ENCODE peak calls at places on chromosome 14, in five cellular contexts. One of them, this sample, is unnamed.
A peak's percentile ranks its signal among the peaks of the same experiment; 100 is the strongest.

GRCh38 chr14:21476526-21476924 is 234 bp downstream of the RAB2B start:
- DNase-seq in RPMI8226: no peak
- DNase-seq in H7: peak; percentile 91
- DNase-seq in activated T-cell treated with anti-CD3 and anti-CD28 coated beads, Interleukin-2, amount 50 U/mL, for 72 hours: no peak
- DNase-seq in CD8-positive, alpha-beta T cell: peak; percentile 76
- DNase-seq in this sample: no peak

GRCh38 chr14:76203086-76204001 is 51.6 kb downstream of the GPATCH2L start:
- DNase-seq in RPMI8226: no peak
- DNase-seq in H7: no peak
- DNase-seq in activated T-cell treated with anti-CD3 and anti-CD28 coated beads, Interleukin-2, amount 50 U/mL, for 72 hours: no peak
- DNase-seq in CD8-positive, alpha-beta T cell: no peak
- DNase-seq in this sample: peak; percentile 87

GRCh38 chr14:89060191-89060590 is 235.7 kb downstream of the TTC8 start:
- DNase-seq in RPMI8226: no peak
- DNase-seq in H7: no peak
- DNase-seq in activated T-cell treated with anti-CD3 and anti-CD28 coated beads, Interleukin-2, amount 50 U/mL, for 72 hours: no peak
- DNase-seq in CD8-positive, alpha-beta T cell: no peak
- DNase-seq in this sample: no peak

GRCh38 chr14:92578511-92578910 is 64.9 kb downstream of the RIN3 start:
- DNase-seq in RPMI8226: no peak
- DNase-seq in H7: no peak
- DNase-seq in activated T-cell treated with anti-CD3 and anti-CD28 coated beads, Interleukin-2, amount 50 U/mL, for 72 hours: no peak
- DNase-seq in CD8-positive, alpha-beta T cell: no peak
- DNase-seq in this sample: no peak

GRCh38 chr14:102028733-102029132 is 58.1 kb downstream of the HSP90AA1 start:
- DNase-seq in RPMI8226: no peak
- DNase-seq in H7: no peak
- DNase-seq in activated T-cell treated with anti-CD3 and anti-CD28 coated beads, Interleukin-2, amount 50 U/mL, for 72 hours: no peak
- DNase-seq in CD8-positive, alpha-beta T cell: no peak
- DNase-seq in this sample: peak; percentile 66

GRCh38 chr14:64478634-64479250 is 13.4 kb downstream of the AKAP5 start:
- DNase-seq in RPMI8226: no peak
- DNase-seq in H7: no peak
- DNase-seq in activated T-cell treated with anti-CD3 and anti-CD28 coated beads, Interleukin-2, amount 50 U/mL, for 72 hours: no peak
- DNase-seq in CD8-positive, alpha-beta T cell: no peak
- DNase-seq in this sample: no peak

GRCh38 chr14:58882577-58883018 is 244.8 kb downstream of the DACT1 start:
- DNase-seq in RPMI8226: no peak
- DNase-seq in H7: no peak
- DNase-seq in activated T-cell treated with anti-CD3 and anti-CD28 coated beads, Interleukin-2, amount 50 U/mL, for 72 hours: no peak
- DNase-seq in CD8-positive, alpha-beta T cell: no peak
- DNase-seq in this sample: no peak

GRCh38 chr14:86933460-86933859 is 1059.5 kb downstream of the GALC start:
- DNase-seq in RPMI8226: no peak
- DNase-seq in H7: no peak
- DNase-seq in activated T-cell treated with anti-CD3 and anti-CD28 coated beads, Interleukin-2, amount 50 U/mL, for 72 hours: no peak
- DNase-seq in CD8-positive, alpha-beta T cell: no peak
- DNase-seq in this sample: no peak

GRCh38 chr14:35747379-35747778 is 61.7 kb downstream of the RALGAPA1 start:
- DNase-seq in RPMI8226: no peak
- DNase-seq in H7: no peak
- DNase-seq in activated T-cell treated with anti-CD3 and anti-CD28 coated beads, Interleukin-2, amount 50 U/mL, for 72 hours: no peak
- DNase-seq in CD8-positive, alpha-beta T cell: no peak
- DNase-seq in this sample: no peak

GRCh38 chr14:50396636-50397460 is at the start of gene CDKL1:
- DNase-seq in RPMI8226: peak; percentile 52
- DNase-seq in H7: peak; percentile 88
- DNase-seq in activated T-cell treated with anti-CD3 and anti-CD28 coated beads, Interleukin-2, amount 50 U/mL, for 72 hours: peak; percentile 60
- DNase-seq in CD8-positive, alpha-beta T cell: peak; percentile 7
- DNase-seq in this sample: peak; percentile 91

GRCh38 chr14:74573421-74574091 is 38.5 kb downstream of the LTBP2 start:
- DNase-seq in RPMI8226: no peak
- DNase-seq in H7: peak; percentile 80
- DNase-seq in activated T-cell treated with anti-CD3 and anti-CD28 coated beads, Interleukin-2, amount 50 U/mL, for 72 hours: no peak
- DNase-seq in CD8-positive, alpha-beta T cell: no peak
- DNase-seq in this sample: no peak

GRCh38 chr14:62428429-62429203 is 616.6 kb downstream of the KCNH5 start:
- DNase-seq in RPMI8226: no peak
- DNase-seq in H7: no peak
- DNase-seq in activated T-cell treated with anti-CD3 and anti-CD28 coated beads, Interleukin-2, amount 50 U/mL, for 72 hours: no peak
- DNase-seq in CD8-positive, alpha-beta T cell: no peak
- DNase-seq in this sample: no peak

GRCh38 chr14:91317381-91318313 is 73.1 kb upstream of the GPR68 start:
- DNase-seq in RPMI8226: peak; percentile 82
- DNase-seq in H7: no peak
- DNase-seq in activated T-cell treated with anti-CD3 and anti-CD28 coated beads, Interleukin-2, amount 50 U/mL, for 72 hours: peak; percentile 88
- DNase-seq in CD8-positive, alpha-beta T cell: peak; percentile 84
- DNase-seq in this sample: no peak

GRCh38 chr14:53517276-53517960 is 364.3 kb upstream of the DDHD1 start:
- DNase-seq in RPMI8226: no peak
- DNase-seq in H7: no peak
- DNase-seq in activated T-cell treated with anti-CD3 and anti-CD28 coated beads, Interleukin-2, amount 50 U/mL, for 72 hours: no peak
- DNase-seq in CD8-positive, alpha-beta T cell: no peak
- DNase-seq in this sample: no peak

GRCh38 chr14:75259946-75260545 is 18.6 kb upstream of the FOS start:
- DNase-seq in RPMI8226: no peak
- DNase-seq in H7: no peak
- DNase-seq in activated T-cell treated with anti-CD3 and anti-CD28 coated beads, Interleukin-2, amount 50 U/mL, for 72 hours: no peak
- DNase-seq in CD8-positive, alpha-beta T cell: no peak
- DNase-seq in this sample: no peak

GRCh38 chr14:39446131-39446744 is 14.0 kb upstream of the FBXO33 start:
- DNase-seq in RPMI8226: no peak
- DNase-seq in H7: no peak
- DNase-seq in activated T-cell treated with anti-CD3 and anti-CD28 coated beads, Interleukin-2, amount 50 U/mL, for 72 hours: no peak
- DNase-seq in CD8-positive, alpha-beta T cell: no peak
- DNase-seq in this sample: no peak